ENCODE peak calls at places on chromosomes 11 and 22, in four cellular contexts. J, I, M and T are unnamed samples.

GRCh38 chr11:57746920-57747319 is 4.7 kb downstream of the BTBD18 start:
- DNase-seq in M (no peak), I (no peak), J (no peak), T (no peak)

GRCh38 chr11:36073411-36074203 is 129.7 kb downstream of the LDLRAD3 start:
- DNase-seq in I (no peak), J (no peak), M (no peak), T (no peak)

GRCh38 chr11:57571631-57572030 is 4.2 kb upstream of the UBE2L6 start:
- DNase-seq in M (no peak), I (peak), J (no peak), T (no peak)

GRCh38 chr11:32006799-32007388 is 84.0 kb upstream of the RCN1 start:
- DNase-seq in J (peak), I (peak), M (peak), T (no peak)

GRCh38 chr22:36465232-36466021 is 16.0 kb downstream of the TXN2 start:
- DNase-seq in M (no peak), J (peak), I (no peak), T (peak)

GRCh38 chr22:44387486-44387885 is 74.7 kb upstream of the SHISAL1 start:
- DNase-seq in J (no peak), M (no peak), I (no peak), T (no peak)

GRCh38 chr11:92131289-92131890 is 93.2 kb upstream of the FAT3 start:
- DNase-seq in M (no peak), I (no peak), J (no peak), T (no peak)

GRCh38 chr11:103661991-103662390 is 374.4 kb upstream of the DDI1 start:
- DNase-seq in M (no peak), I (no peak), J (no peak), T (no peak)

GRCh38 chr11:20031155-20032001 is 128.9 kb downstream of the DBX1 start:
- DNase-seq in I (no peak), J (peak), M (no peak), T (no peak)

GRCh38 chr11:103586756-103587155 is 449.7 kb upstream of the DDI1 start:
- DNase-seq in I (no peak), M (no peak), J (no peak), T (no peak)

GRCh38 chr11:61896665-61897386 is 5.5 kb upstream of the FADS3 start:
- DNase-seq in M (no peak), J (no peak), I (no peak), T (no peak)

GRCh38 chr11:33021937-33022336 is 6.3 kb downstream of the DEPDC7 start:
- DNase-seq in I (no peak), M (no peak), J (peak), T (no peak)

GRCh38 chr11:33936745-33937612 is 45.1 kb upstream of the LMO2 start:
- DNase-seq in I (no peak), J (no peak), M (no peak), T (peak)

GRCh38 chr11:63623513-63624140 is 9.4 kb upstream of the PLAAT3 start:
- DNase-seq in I (no peak), M (no peak), J (no peak), T (no peak)

GRCh38 chr11:128694618-128695481 is 978 bp downstream of the FLI1 start:
- DNase-seq in J (no peak), I (no peak), M (peak), T (peak)

GRCh38 chr22:37752189-37753061 is 55.3 kb upstream of the GCAT start:
- DNase-seq in I (no peak), J (peak), M (no peak), T (peak)

GRCh38 chr11:118783724-118784495 is 7.1 kb downstream of the DDX6 start:
- DNase-seq in J (no peak), I (no peak), M (no peak), T (no peak)

GRCh38 chr11:117972589-117973445 is 13.4 kb upstream of the IL10RA start:
- DNase-seq in M (no peak), J (no peak), I (no peak), T (no peak)